ENCODE peak calls at places on chromosomes 1 and 21, in five cellular contexts. Y, R, Q, G and T are unnamed samples.

GRCh38 chr1:7584643-7585042 is 186.5 kb upstream of the VAMP3 start:
- DNase-seq in G (no peak), Q (no peak), Y (peak), R (no peak), T (no peak)

GRCh38 chr1:23483327-23484252 is at the start of gene ASAP3:
- DNase-seq in G (peak), Q (peak), R (no peak), Y (peak), T (peak)

GRCh38 chr1:27602510-27603319 is 1.2 kb downstream of the AHDC1 start:
- DNase-seq in Y (peak), Q (peak), G (no peak), R (no peak), T (no peak)

GRCh38 chr21:17461014-17461413 is 51.8 kb upstream of the CXADR start:
- DNase-seq in Y (no peak), Q (no peak), G (no peak), R (peak), T (no peak)

GRCh38 chr21:36698160-36699025 is 522 bp upstream of the SIM2 start:
- DNase-seq in G (no peak), Y (no peak), R (no peak), Q (peak), T (no peak)

GRCh38 chr1:157773723-157774350 is 3.1 kb downstream of the FCRL2 start:
- DNase-seq in G (no peak), R (no peak), Y (no peak), Q (peak), T (no peak)

GRCh38 chr1:10968411-10968826 is 44.0 kb upstream of the TARDBP start:
- DNase-seq in G (no peak), Q (no peak), Y (no peak), R (no peak), T (no peak)

GRCh38 chr1:183870351-183871077 is 65.6 kb downstream of the RGL1 start:
- DNase-seq in R (no peak), Q (no peak), Y (peak), G (no peak), T (peak)

GRCh38 chr1:244450597-244451538 is 841 bp downstream of the ADSS2 start:
- DNase-seq in Y (peak), R (peak), G (peak), Q (peak), T (peak)